ENCODE peak calls at places on chromosomes 3 and 15, in nine cellular contexts. Q is RPMI8226; S is left colon; F is erythroblast; R is activated T-cell treated with anti-CD3 and anti-CD28 coated beads, Interleukin-2, amount 50 U/mL, for 4 hours; N is GM06990; W is activated naive CD4-positive, alpha-beta T cell treated with anti-CD3 and anti-CD28 coated beads for 36 hours; C is HEK293T; A is T47D. Z is an unnamed sample.

GRCh38 chr3:130759692-130760338 is 13.2 kb upstream of the PIK3R4 start:
- DNase-seq in Q (peak; percentile 77), A (peak; percentile 79), F (peak; percentile 83), N (no peak), C (peak; percentile 56), S (peak; percentile 46), W (peak; percentile 77), R (peak; percentile 35), Z (peak; percentile 63)

GRCh38 chr3:189806171-189806951 is 175.2 kb downstream of the TP63 start:
- DNase-seq in W (no peak), R (no peak), A (peak; percentile 42), N (no peak), F (no peak), S (no peak), Q (no peak), C (no peak), Z (peak; percentile 76)

GRCh38 chr3:110789315-110789714 is 282.3 kb upstream of the NECTIN3 start:
- DNase-seq in C (no peak), W (no peak), R (no peak), Q (no peak), F (no peak), A (no peak), S (no peak), N (no peak), Z (no peak)

GRCh38 chr15:45186771-45187577 is 792 bp downstream of the SHF start:
- DNase-seq in A (no peak), F (no peak), N (no peak), Q (no peak), R (no peak), W (no peak), S (no peak), C (no peak), Z (no peak)

GRCh38 chr3:194584866-194585265 is 48.4 kb downstream of the TMEM44 start:
- DNase-seq in Q (no peak), S (no peak), A (no peak), N (no peak), R (no peak), C (no peak), W (peak; percentile 74), F (peak; percentile 26), Z (no peak)

GRCh38 chr3:126439346-126439967 is 36.2 kb downstream of the ZXDC start:
- DNase-seq in A (no peak), S (no peak), Q (no peak), C (no peak), N (no peak), W (no peak), R (no peak), F (no peak), Z (no peak)

GRCh38 chr3:77039606-77040553 is at the start of gene ROBO2:
- DNase-seq in A (peak; percentile 57), F (peak; percentile 8), R (no peak), W (no peak), C (peak; percentile 54), Q (no peak), N (no peak), S (peak; percentile 29), Z (peak; percentile 80)

GRCh38 chr3:5122741-5123706 is 932 bp downstream of the ARL8B start:
- DNase-seq in S (peak; percentile 38), F (peak; percentile 76), W (peak; percentile 51), C (peak; percentile 52), Q (peak; percentile 40), R (peak; percentile 11), N (no peak), A (peak; percentile 77), Z (peak; percentile 35)

GRCh38 chr3:126962756-126963155 is 20.2 kb upstream of the PLXNA1 start:
- DNase-seq in N (no peak), Q (no peak), W (no peak), A (no peak), F (no peak), S (no peak), C (no peak), R (no peak), Z (no peak)

GRCh38 chr15:85667491-85668424 is 127.0 kb downstream of the KLHL25 start:
- DNase-seq in W (peak; percentile 78), F (peak; percentile 11), C (no peak), N (peak; percentile 66), S (no peak), A (peak; percentile 10), Q (no peak), R (peak; percentile 37), Z (no peak)